ENCODE peak calls at places on chromosomes 11 and 22, in four cellular contexts. X is fibroblast of lung, Y is IMR-90, E is left ventricle myocardium inferior. A is an unnamed sample.

GRCh38 chr11:113806403-113806802 is 26.8 kb downstream of the CLDN25 start:
- DNase-seq in X (peak; percentile 3), Y (peak; percentile 7), E (no peak), A (no peak)

GRCh38 chr22:22058649-22059475 is 76.3 kb upstream of the TOP3B start:
- DNase-seq in X (no peak), Y (no peak), E (no peak), A (no peak)

GRCh38 chr11:32101791-32102190 is 10.9 kb downstream of the RCN1 start:
- DNase-seq in X (no peak), Y (no peak), E (no peak), A (no peak)

GRCh38 chr11:77074205-77074604 is 7.4 kb downstream of the CAPN5 start:
- DNase-seq in X (no peak), Y (no peak), E (no peak), A (no peak)

GRCh38 chr11:73266644-73267015 is 5.5 kb upstream of the P2RY6 start:
- DNase-seq in X (no peak), Y (no peak), E (no peak), A (no peak)

GRCh38 chr11:125398475-125398874 is 97.6 kb downstream of the FEZ1 start:
- DNase-seq in X (no peak), Y (no peak), E (no peak), A (peak; percentile 4)

GRCh38 chr22:47458348-47458747 is 695.9 kb downstream of the TBC1D22A start:
- DNase-seq in X (no peak), Y (no peak), E (no peak), A (no peak)

GRCh38 chr11:44737222-44737621 is 10.5 kb downstream of the TSPAN18 start:
- DNase-seq in X (no peak), Y (no peak), E (no peak), A (no peak)

GRCh38 chr22:44860311-44860710 is 107.9 kb downstream of the ARHGAP8 start:
- DNase-seq in X (no peak), Y (no peak), E (no peak), A (peak; percentile 39)

GRCh38 chr11:76236092-76237026 is 30.1 kb upstream of the WNT11 start:
- DNase-seq in X (peak; percentile 53), Y (peak; percentile 33), E (peak; percentile 67), A (peak; percentile 90)

GRCh38 chr11:48879256-48879655 is 104.4 kb downstream of the TRIM51G start:
- DNase-seq in X (no peak), Y (no peak), E (no peak), A (no peak)

GRCh38 chr11:127962416-127962815 is 624.9 kb downstream of the ETS1 start:
- DNase-seq in X (no peak), Y (no peak), E (no peak), A (no peak)

GRCh38 chr11:80844110-80844509 is 1403.3 kb upstream of the TENM4 start:
- DNase-seq in X (no peak), Y (no peak), E (no peak), A (no peak)

GRCh38 chr11:19777342-19778102 is 64.9 kb downstream of the NAV2 start:
- DNase-seq in X (peak; percentile 42), Y (peak; percentile 84), E (no peak), A (no peak)

GRCh38 chr11:61897387-61898246 is 6.3 kb upstream of the FADS3 start:
- DNase-seq in X (peak; percentile 67), Y (peak; percentile 53), E (peak; percentile 69), A (peak; percentile 91)

GRCh38 chr11:10823152-10823579 is 14.4 kb upstream of the EIF4G2 start:
- DNase-seq in X (no peak), Y (no peak), E (no peak), A (no peak)

GRCh38 chr11:61586792-61587430 is 6.0 kb upstream of the SYT7 start:
- DNase-seq in X (no peak), Y (no peak), E (no peak), A (no peak)

GRCh38 chr22:19766506-19767426 is 6.2 kb downstream of the TBX1 start:
- DNase-seq in X (no peak), Y (no peak), E (peak; percentile 48), A (peak; percentile 79)

GRCh38 chr11:19393941-19394340 is 153.2 kb upstream of the E2F8 start:
- DNase-seq in X (peak; percentile 67), Y (peak; percentile 83), E (no peak), A (no peak)

GRCh38 chr11:115452245-115452644 is 52.0 kb downstream of the CADM1 start:
- DNase-seq in X (peak; percentile 12), Y (no peak), E (no peak), A (no peak)

GRCh38 chr11:117851852-117852251 is 24.6 kb downstream of the FXYD6 start:
- DNase-seq in X (no peak), Y (no peak), E (peak; percentile 61), A (peak; percentile 43)

GRCh38 chr11:62574363-62575057 is 819 bp upstream of the EEF1G start:
- DNase-seq in X (no peak), Y (peak; percentile 29), E (peak; percentile 41), A (peak; percentile 84)

GRCh38 chr11:1036303-1036923 is at the start of gene MUC6:
- DNase-seq in X (no peak), Y (no peak), E (no peak), A (no peak)

GRCh38 chr11:15170170-15170569 is 55.4 kb downstream of the INSC start:
- DNase-seq in X (no peak), Y (peak; percentile 54), E (no peak), A (no peak)

GRCh38 chr11:15170698-15171097 is 56.0 kb downstream of the INSC start:
- DNase-seq in X (no peak), Y (no peak), E (no peak), A (no peak)

GRCh38 chr11:15163136-15163535 is 48.4 kb downstream of the INSC start:
- DNase-seq in X (no peak), Y (no peak), E (no peak), A (no peak)

GRCh38 chr11:15161746-15162145 is 47.0 kb downstream of the INSC start:
- DNase-seq in X (peak; percentile 32), Y (peak; percentile 42), E (no peak), A (no peak)

GRCh38 chr11:15166204-15166603 is 51.5 kb downstream of the INSC start:
- DNase-seq in X (no peak), Y (no peak), E (no peak), A (no peak)
- TF ChIP-seq CTCF in X (no peak), Y (no peak), E (no peak), A (no peak)

GRCh38 chr22:37796079-37796478 is 11.7 kb upstream of the GCAT start:
- DNase-seq in X (no peak), Y (no peak), E (no peak), A (no peak)
- TF ChIP-seq CTCF in X (no peak), Y (no peak), E (no peak), A (no peak)

GRCh38 chr11:64516226-64516625 is 74.8 kb upstream of the SLC22A12 start:
- DNase-seq in X (no peak), Y (no peak), E (no peak), A (no peak)
- TF ChIP-seq CTCF in X (no peak), Y (no peak), E (no peak), A (no peak)

GRCh38 chr11:14380947-14381555 is 22.1 kb upstream of the RRAS2 start:
- DNase-seq in X (peak; percentile 54), Y (peak; percentile 36), E (peak; percentile 84), A (peak; percentile 88)
- TF ChIP-seq CTCF in X (no peak), Y (no peak), E (no peak), A (no peak)

DNA sequence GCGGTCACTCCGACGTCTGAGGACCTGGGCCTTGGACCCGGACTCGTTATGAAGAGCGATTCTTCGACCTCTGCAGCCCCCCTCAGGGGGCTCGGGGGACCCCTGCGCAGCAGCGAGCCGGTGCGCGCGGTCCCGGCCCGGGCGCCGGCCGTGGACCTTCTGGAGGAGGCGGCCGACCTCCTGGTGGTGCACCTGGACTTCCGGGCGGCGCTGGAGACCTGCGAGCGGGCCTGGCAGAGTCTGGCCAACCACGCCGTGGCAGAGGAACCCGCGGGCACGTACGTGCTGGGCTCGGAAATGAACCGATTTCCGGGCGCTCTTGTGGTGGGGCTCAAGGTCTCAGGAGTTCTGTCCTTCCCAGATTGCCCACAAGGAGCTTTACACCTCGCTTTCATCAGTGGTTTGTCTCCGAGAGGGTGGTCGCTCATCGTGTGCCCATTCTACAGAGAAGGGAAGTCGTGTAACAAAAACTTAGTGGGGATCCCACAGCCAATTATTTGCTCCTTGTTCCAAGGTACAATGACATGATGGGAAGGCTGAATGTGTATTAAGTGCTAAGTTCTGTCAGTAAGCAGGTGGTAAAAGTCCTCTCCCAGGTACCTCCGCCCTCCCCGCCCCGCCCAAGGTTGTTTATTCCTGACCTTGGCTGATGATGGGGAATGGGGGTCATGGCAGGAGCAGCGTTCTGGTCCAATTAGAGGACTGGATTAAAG is 695 bp downstream of the PEX26 start:
- DNase-seq in X (peak; percentile 15), Y (peak; percentile 19), E (no peak), A (peak; percentile 82)
- TF ChIP-seq CTCF in X (no peak), Y (peak; percentile 10), E (no peak), A (no peak)

GRCh38 chr11:123107945-123108344 is 46.0 kb upstream of the HSPA8 start:
- DNase-seq in X (no peak), Y (no peak), E (no peak), A (no peak)

GRCh38 chr11:123100378-123101085 is 38.6 kb upstream of the HSPA8 start:
- DNase-seq in X (no peak), Y (no peak), E (no peak), A (no peak)

GRCh38 chr11:123103326-123103980 is 41.5 kb upstream of the HSPA8 start:
- DNase-seq in X (peak; percentile 91), Y (peak; percentile 75), E (peak; percentile 36), A (no peak)
- TF ChIP-seq CTCF in X (peak; percentile 71), Y (peak; percentile 75), E (peak; percentile 78), A (peak; percentile 65)

DNA sequence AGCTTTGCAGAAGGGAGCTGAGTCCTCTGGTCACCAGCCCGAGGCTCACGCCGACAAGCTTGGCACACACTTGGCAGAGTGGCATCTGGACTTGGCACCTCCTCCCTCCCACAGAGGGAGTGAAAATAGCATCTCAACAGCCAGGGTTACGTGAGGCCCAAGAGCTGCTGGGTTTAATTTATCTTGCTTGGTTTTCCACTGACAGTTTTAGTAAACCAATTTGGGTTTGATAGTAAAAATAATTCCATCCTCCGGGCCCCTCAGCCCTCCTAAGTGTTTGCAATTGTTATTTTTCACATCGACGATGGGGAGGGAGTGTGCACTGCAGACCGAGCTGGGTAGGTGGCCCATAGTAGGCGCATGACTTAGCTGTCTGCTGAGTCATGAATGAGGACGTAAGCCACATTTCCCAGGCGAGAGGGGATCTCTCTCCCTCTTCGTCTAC is 107.6 kb upstream of the ASPHD2 start:
- DNase-seq in X (no peak), Y (peak; percentile 45), E (peak; percentile 60), A (no peak)
- TF ChIP-seq CTCF in X (no peak), Y (no peak), E (no peak), A (no peak)

GRCh38 chr11:66267379-66268209 is 845 bp upstream of the RAB1B start:
- DNase-seq in X (peak; percentile 88), Y (peak; percentile 79), E (peak; percentile 93), A (peak; percentile 98)
- TF ChIP-seq CTCF in X (no peak), Y (peak; percentile 18), E (peak; percentile 46), A (no peak)

GRCh38 chr22:35930933-35931332 is 97.7 kb downstream of the RBFOX2 start:
- DNase-seq in X (peak; percentile 90), Y (peak; percentile 80), E (no peak), A (no peak)
- TF ChIP-seq CTCF in X (peak; percentile 79), Y (peak; percentile 78), E (peak; percentile 81), A (peak; percentile 74)

GRCh38 chr22:41697126-41697775 is 2.1 kb upstream of the MEI1 start:
- DNase-seq in X (peak; percentile 85), Y (peak; percentile 80), E (peak; percentile 93), A (peak; percentile 95)
- TF ChIP-seq CTCF in X (peak; percentile 93), Y (peak; percentile 88), E (peak; percentile 99), A (peak; percentile 93)